ENCODE peak calls at places on chromosome 20, in ten cellular contexts. E is NCI-H69; M is AG10803; H is activated naive CD4-positive, alpha-beta T cell treated with anti-CD3 and anti-CD28 coated beads, Interleukin-2, amount 50 U/mL, for 72 hours; Z is NCI-H1930; A is BJ; V is brain microvascular endothelial cell; R is osteocyte; S is sciatic nerve; K is immature natural killer cell. Y is an unnamed sample.

GRCh38 chr20:63502671-63503172 is 3.8 kb upstream of the EEF1A2 start:
- DNase-seq in E (peak; percentile 82), M (no peak), H (no peak), Z (no peak), A (no peak), V (no peak), R (no peak), S (no peak), K (no peak), Y (no peak)

GRCh38 chr20:49635171-49635570 is 67.2 kb upstream of the PTGIS start:
- DNase-seq in E (no peak), M (no peak), H (no peak), Z (no peak), A (no peak), V (no peak), R (no peak), S (no peak), K (no peak), Y (no peak)

GRCh38 chr20:40286991-40287531 is 402.0 kb downstream of the MAFB start:
- DNase-seq in E (peak; percentile 8), M (no peak), H (no peak), Z (no peak), A (no peak), V (no peak), R (no peak), S (peak; percentile 69), K (no peak), Y (no peak)

GRCh38 chr20:43349841-43350240 is 107.9 kb upstream of the SRSF6 start:
- DNase-seq in E (no peak), M (no peak), H (no peak), Z (no peak), A (no peak), V (no peak), R (no peak), S (no peak), K (no peak), Y (no peak)

GRCh38 chr20:13302647-13303425 is 81.8 kb downstream of the ISM1 start:
- DNase-seq in E (peak; percentile 75), M (peak; percentile 12), H (peak; percentile 51), Z (peak; percentile 43), A (no peak), V (peak; percentile 10), R (no peak), S (no peak), K (peak; percentile 12), Y (no peak)

GRCh38 chr20:18428490-18429173 is 38.2 kb downstream of the DZANK1 start:
- DNase-seq in E (peak; percentile 52), M (no peak), H (no peak), Z (no peak), A (no peak), V (peak; percentile 7), R (peak; percentile 68), S (peak; percentile 68), K (no peak), Y (no peak)

GRCh38 chr20:51044796-51045195 is 21.9 kb upstream of the KCNG1 start:
- DNase-seq in E (no peak), M (no peak), H (no peak), Z (no peak), A (no peak), V (no peak), R (no peak), S (no peak), K (no peak), Y (no peak)

GRCh38 chr20:62019881-62020492 is 45.7 kb downstream of the TAF4 start:
- DNase-seq in E (no peak), M (no peak), H (no peak), Z (no peak), A (no peak), V (no peak), R (no peak), S (no peak), K (no peak), Y (no peak)

GRCh38 chr20:5065489-5066383 is 54.0 kb downstream of the PCNA start:
- DNase-seq in E (no peak), M (peak; percentile 96), H (no peak), Z (no peak), A (peak; percentile 59), V (peak; percentile 91), R (no peak), S (peak; percentile 63), K (no peak), Y (peak; percentile 92)

GRCh38 chr20:60283281-60283680 is 325.1 kb downstream of the CDH26 start:
- DNase-seq in E (peak; percentile 0), M (no peak), H (no peak), Z (no peak), A (no peak), V (no peak), R (no peak), S (no peak), K (no peak), Y (no peak)

GRCh38 chr20:11711214-11711613 is 206.5 kb upstream of the BTBD3 start:
- DNase-seq in E (no peak), M (no peak), H (no peak), Z (no peak), A (no peak), V (no peak), R (no peak), S (no peak), K (no peak), Y (no peak)

GRCh38 chr20:38407321-38407720 is 27.8 kb downstream of the SNHG17 start:
- DNase-seq in E (no peak), M (no peak), H (no peak), Z (no peak), A (no peak), V (no peak), R (no peak), S (peak; percentile 50), K (no peak), Y (no peak)

GRCh38 chr20:18985551-18985950 is 172.0 kb downstream of the SCP2D1 start:
- DNase-seq in E (peak; percentile 13), M (no peak), H (no peak), Z (no peak), A (no peak), V (no peak), R (peak; percentile 72), S (no peak), K (no peak), Y (no peak)

GRCh38 chr20:16919841-16920240 is 171.7 kb downstream of the OTOR start:
- DNase-seq in E (no peak), M (no peak), H (no peak), Z (no peak), A (no peak), V (no peak), R (no peak), S (no peak), K (no peak), Y (no peak)

GRCh38 chr20:8242066-8242465 is 110.0 kb downstream of the PLCB1 start:
- DNase-seq in E (peak; percentile 12), M (peak; percentile 57), H (no peak), Z (no peak), A (no peak), V (no peak), R (no peak), S (no peak), K (no peak), Y (no peak)

GRCh38 chr20:38973107-38973506 is 11.0 kb downstream of the DHX35 start:
- DNase-seq in E (no peak), M (no peak), H (no peak), Z (no peak), A (no peak), V (no peak), R (no peak), S (no peak), K (no peak), Y (no peak)

GRCh38 chr20:61959301-61959700 is 106.4 kb downstream of the TAF4 start:
- DNase-seq in E (no peak), M (no peak), H (no peak), Z (no peak), A (no peak), V (no peak), R (peak; percentile 75), S (no peak), K (no peak), Y (no peak)

GRCh38 chr20:46174469-46175126 is 56.5 kb downstream of the CD40 start:
- DNase-seq in E (no peak), M (peak; percentile 42), H (peak; percentile 78), Z (peak; percentile 73), A (no peak), V (peak; percentile 19), R (no peak), S (peak; percentile 79), K (peak; percentile 55), Y (peak; percentile 7)

GRCh38 chr20:61300293-61300692 is 48.2 kb downstream of the CDH4 start:
- DNase-seq in E (no peak), M (no peak), H (no peak), Z (no peak), A (no peak), V (no peak), R (no peak), S (no peak), K (no peak), Y (no peak)